ENCODE peak calls at places on chromosomes 3 and 15, in seven cellular contexts. One of them, this sample, is unnamed.

GRCh38 chr15:92035961-92036360 is 182.5 kb downstream of the SLCO3A1 start:
- DNase-seq in CD8-positive, alpha-beta T cell: no peak
- DNase-seq in HepG2: no peak
- DNase-seq in mesenchymal stem cell: no peak
- DNase-seq in lung: no peak
- DNase-seq in PC-3: no peak
- DNase-seq in K562: no peak
- DNase-seq in this sample: no peak

GRCh38 chr3:55658297-55659022 is 171.4 kb upstream of the WNT5A start:
- DNase-seq in lung: no peak
- DNase-seq in PC-3: no peak
- DNase-seq in HepG2: no peak
- DNase-seq in CD8-positive, alpha-beta T cell: no peak
- DNase-seq in K562: no peak
- DNase-seq in mesenchymal stem cell: no peak
- DNase-seq in this sample: no peak

GRCh38 chr3:195267096-195267495 is 3.9 kb downstream of the XXYLT1 start:
- DNase-seq in lung: no peak
- DNase-seq in CD8-positive, alpha-beta T cell: no peak
- DNase-seq in K562: no peak
- DNase-seq in PC-3: no peak
- DNase-seq in mesenchymal stem cell: no peak
- DNase-seq in HepG2: no peak
- DNase-seq in this sample: no peak

GRCh38 chr15:38389924-38390542 is 63.9 kb upstream of the FAM98B start:
- DNase-seq in HepG2: peak
- DNase-seq in lung: peak
- DNase-seq in K562: peak
- DNase-seq in CD8-positive, alpha-beta T cell: peak
- DNase-seq in mesenchymal stem cell: peak
- DNase-seq in PC-3: peak
- DNase-seq in this sample: peak

GRCh38 chr3:25592510-25592968 is 72.2 kb downstream of the TOP2B start:
- DNase-seq in HepG2: peak
- DNase-seq in mesenchymal stem cell: peak
- DNase-seq in PC-3: peak
- DNase-seq in CD8-positive, alpha-beta T cell: no peak
- DNase-seq in K562: peak
- DNase-seq in lung: peak
- DNase-seq in this sample: no peak

GRCh38 chr15:39645138-39645975 is 64.5 kb downstream of the THBS1 start:
- DNase-seq in CD8-positive, alpha-beta T cell: no peak
- DNase-seq in K562: no peak
- DNase-seq in PC-3: no peak
- DNase-seq in mesenchymal stem cell: no peak
- DNase-seq in lung: no peak
- DNase-seq in HepG2: no peak
- DNase-seq in this sample: no peak

GRCh38 chr3:149018247-149018646 is 26.9 kb downstream of the GYG1 start:
- DNase-seq in PC-3: no peak
- DNase-seq in K562: no peak
- DNase-seq in CD8-positive, alpha-beta T cell: no peak
- DNase-seq in lung: no peak
- DNase-seq in mesenchymal stem cell: peak
- DNase-seq in HepG2: peak
- DNase-seq in this sample: no peak

GRCh38 chr15:85748176-85748575 is 46.5 kb downstream of the KLHL25 start:
- DNase-seq in mesenchymal stem cell: no peak
- DNase-seq in K562: no peak
- DNase-seq in HepG2: no peak
- DNase-seq in CD8-positive, alpha-beta T cell: no peak
- DNase-seq in lung: no peak
- DNase-seq in PC-3: no peak
- DNase-seq in this sample: no peak

GRCh38 chr15:89167267-89168176 is 53.9 kb downstream of the RLBP1 start:
- DNase-seq in HepG2: peak
- DNase-seq in lung: peak
- DNase-seq in mesenchymal stem cell: peak
- DNase-seq in K562: peak
- DNase-seq in CD8-positive, alpha-beta T cell: no peak
- DNase-seq in PC-3: peak
- DNase-seq in this sample: no peak

GRCh38 chr3:181432992-181433391 is 278.7 kb upstream of the SOX2 start:
- DNase-seq in HepG2: no peak
- DNase-seq in CD8-positive, alpha-beta T cell: no peak
- DNase-seq in PC-3: no peak
- DNase-seq in K562: no peak
- DNase-seq in mesenchymal stem cell: no peak
- DNase-seq in lung: no peak
- DNase-seq in this sample: no peak

GRCh38 chr15:39135989-39136388 is 444.9 kb upstream of the THBS1 start:
- DNase-seq in HepG2: no peak
- DNase-seq in K562: no peak
- DNase-seq in PC-3: peak
- DNase-seq in lung: no peak
- DNase-seq in CD8-positive, alpha-beta T cell: no peak
- DNase-seq in mesenchymal stem cell: peak
- DNase-seq in this sample: no peak

GRCh38 chr3:13149331-13150203 is 76.3 kb upstream of the IQSEC1 start:
- DNase-seq in K562: no peak
- DNase-seq in HepG2: no peak
- DNase-seq in PC-3: no peak
- DNase-seq in lung: no peak
- DNase-seq in mesenchymal stem cell: no peak
- DNase-seq in CD8-positive, alpha-beta T cell: no peak
- DNase-seq in this sample: no peak

GRCh38 chr15:48645558-48646330 is at the start of gene FBN1:
- DNase-seq in mesenchymal stem cell: peak
- DNase-seq in PC-3: peak
- DNase-seq in HepG2: peak
- DNase-seq in CD8-positive, alpha-beta T cell: no peak
- DNase-seq in K562: no peak
- DNase-seq in lung: peak
- DNase-seq in this sample: no peak

GRCh38 chr15:89828324-89829145 is 13.9 kb upstream of the ANPEP start:
- DNase-seq in lung: peak
- DNase-seq in mesenchymal stem cell: peak
- DNase-seq in CD8-positive, alpha-beta T cell: no peak
- DNase-seq in K562: no peak
- DNase-seq in HepG2: no peak
- DNase-seq in PC-3: no peak
- DNase-seq in this sample: no peak

GRCh38 chr3:104198136-104198535 is 1168.6 kb upstream of the ALCAM start:
- DNase-seq in CD8-positive, alpha-beta T cell: no peak
- DNase-seq in PC-3: peak
- DNase-seq in lung: no peak
- DNase-seq in mesenchymal stem cell: no peak
- DNase-seq in HepG2: no peak
- DNase-seq in K562: no peak
- DNase-seq in this sample: no peak

GRCh38 chr3:42663581-42664442 is 10.3 kb downstream of the ZBTB47 start:
- DNase-seq in HepG2: no peak
- DNase-seq in lung: no peak
- DNase-seq in K562: no peak
- DNase-seq in CD8-positive, alpha-beta T cell: no peak
- DNase-seq in mesenchymal stem cell: no peak
- DNase-seq in PC-3: no peak
- DNase-seq in this sample: no peak

GRCh38 chr3:42019953-42020260 is 58.0 kb upstream of the ULK4 start:
- DNase-seq in HepG2: no peak
- DNase-seq in CD8-positive, alpha-beta T cell: no peak
- DNase-seq in K562: no peak
- DNase-seq in PC-3: no peak
- DNase-seq in lung: no peak
- DNase-seq in mesenchymal stem cell: no peak
- DNase-seq in this sample: no peak

GRCh38 chr3:194675081-194675640 is 3.2 kb upstream of the LSG1 start:
- DNase-seq in K562: peak
- DNase-seq in mesenchymal stem cell: no peak
- DNase-seq in CD8-positive, alpha-beta T cell: no peak
- DNase-seq in HepG2: no peak
- DNase-seq in lung: no peak
- DNase-seq in PC-3: no peak
- DNase-seq in this sample: no peak

GRCh38 chr3:178393833-178394232 is 142.4 kb upstream of the KCNMB2 start:
- DNase-seq in lung: no peak
- DNase-seq in mesenchymal stem cell: peak
- DNase-seq in K562: no peak
- DNase-seq in CD8-positive, alpha-beta T cell: no peak
- DNase-seq in PC-3: peak
- DNase-seq in HepG2: no peak
- DNase-seq in this sample: no peak

GRCh38 chr15:42210703-42211102 is 2.6 kb upstream of the VPS39 start:
- DNase-seq in PC-3: no peak
- DNase-seq in mesenchymal stem cell: no peak
- DNase-seq in lung: peak
- DNase-seq in K562: no peak
- DNase-seq in HepG2: no peak
- DNase-seq in CD8-positive, alpha-beta T cell: no peak
- DNase-seq in this sample: no peak

GRCh38 chr3:152909180-152909883 is 74.4 kb downstream of the P2RY1 start:
- DNase-seq in HepG2: no peak
- DNase-seq in mesenchymal stem cell: peak
- DNase-seq in lung: no peak
- DNase-seq in PC-3: peak
- DNase-seq in CD8-positive, alpha-beta T cell: no peak
- DNase-seq in K562: no peak
- DNase-seq in this sample: no peak

GRCh38 chr3:189790658-189791057 is 159.5 kb downstream of the TP63 start:
- DNase-seq in HepG2: no peak
- DNase-seq in PC-3: no peak
- DNase-seq in K562: no peak
- DNase-seq in lung: no peak
- DNase-seq in CD8-positive, alpha-beta T cell: no peak
- DNase-seq in mesenchymal stem cell: no peak
- DNase-seq in this sample: no peak

GRCh38 chr3:189794518-189794917 is 163.3 kb downstream of the TP63 start:
- DNase-seq in PC-3: no peak
- DNase-seq in K562: no peak
- DNase-seq in mesenchymal stem cell: no peak
- DNase-seq in CD8-positive, alpha-beta T cell: no peak
- DNase-seq in lung: no peak
- DNase-seq in HepG2: no peak
- DNase-seq in this sample: no peak

GRCh38 chr3:189787622-189788021 is 156.4 kb downstream of the TP63 start:
- DNase-seq in mesenchymal stem cell: no peak
- DNase-seq in K562: no peak
- DNase-seq in CD8-positive, alpha-beta T cell: no peak
- DNase-seq in lung: no peak
- DNase-seq in PC-3: peak
- DNase-seq in HepG2: no peak
- DNase-seq in this sample: no peak

GRCh38 chr3:189789432-189789831 is 158.2 kb downstream of the TP63 start:
- DNase-seq in K562: no peak
- DNase-seq in HepG2: no peak
- DNase-seq in mesenchymal stem cell: no peak
- DNase-seq in lung: no peak
- DNase-seq in CD8-positive, alpha-beta T cell: no peak
- DNase-seq in PC-3: no peak
- DNase-seq in this sample: no peak

GRCh38 chr3:189792046-189792929 is 161.1 kb downstream of the TP63 start:
- DNase-seq in K562: no peak
- DNase-seq in lung: no peak
- DNase-seq in mesenchymal stem cell: no peak
- DNase-seq in HepG2: no peak
- DNase-seq in CD8-positive, alpha-beta T cell: no peak
- DNase-seq in PC-3: no peak
- DNase-seq in this sample: no peak
- H3K27ac ChIP-seq in K562: no peak
- H3K27ac ChIP-seq in lung: no peak
- H3K27ac ChIP-seq in mesenchymal stem cell: no peak
- H3K27ac ChIP-seq in HepG2: no peak
- H3K27ac ChIP-seq in CD8-positive, alpha-beta T cell: no peak
- H3K27ac ChIP-seq in PC-3: no peak
- H3K27ac ChIP-seq in this sample: no peak

DNA sequence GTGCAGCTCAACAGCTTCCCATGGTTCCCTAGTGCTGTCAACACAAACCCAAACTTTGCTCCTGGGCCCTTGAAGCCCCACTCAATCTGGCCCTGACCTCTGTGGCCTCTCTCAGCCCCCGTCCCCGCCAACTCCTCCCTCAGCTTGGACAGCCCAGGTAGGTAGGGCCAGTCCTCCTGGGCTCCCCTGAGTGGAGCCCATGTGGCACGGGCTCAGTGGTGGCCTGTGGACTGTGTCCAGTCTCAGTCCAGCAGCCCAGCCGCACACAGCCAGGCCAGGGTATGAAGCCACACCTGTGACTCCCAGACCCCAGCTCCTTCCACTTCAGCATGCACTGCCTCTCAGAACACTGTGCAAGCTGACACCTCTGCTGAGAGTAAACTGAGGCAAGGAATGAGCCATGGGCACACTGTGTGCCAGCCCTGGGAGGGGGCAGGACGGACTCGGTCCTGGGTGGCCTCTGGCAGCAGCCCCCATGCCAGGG is 11.5 kb downstream of the PLXND1 start:
- DNase-seq in CD8-positive, alpha-beta T cell: no peak
- DNase-seq in mesenchymal stem cell: no peak
- DNase-seq in PC-3: no peak
- DNase-seq in HepG2: peak
- DNase-seq in K562: no peak
- DNase-seq in lung: no peak
- DNase-seq in this sample: no peak
- H3K27ac ChIP-seq in CD8-positive, alpha-beta T cell: no peak
- H3K27ac ChIP-seq in mesenchymal stem cell: peak
- H3K27ac ChIP-seq in PC-3: no peak
- H3K27ac ChIP-seq in HepG2: peak
- H3K27ac ChIP-seq in K562: no peak
- H3K27ac ChIP-seq in lung: peak
- H3K27ac ChIP-seq in this sample: no peak

DNA sequence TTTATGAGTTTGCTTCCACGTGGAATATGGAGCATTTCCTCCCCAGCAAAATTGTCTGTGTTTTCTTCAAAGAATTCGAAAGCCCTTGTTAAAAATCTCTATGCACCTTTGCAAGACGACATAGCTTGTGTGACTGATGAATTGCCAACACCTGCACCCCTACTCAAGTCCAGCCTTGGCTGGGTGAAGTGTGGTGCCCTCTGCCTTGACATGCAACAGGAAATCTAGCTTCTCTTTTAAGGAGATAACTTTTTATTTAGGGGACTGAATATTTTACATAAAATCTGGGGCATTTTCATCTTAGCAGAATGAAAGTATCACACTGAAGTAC is 647 bp downstream of the HMG20A start:
- DNase-seq in CD8-positive, alpha-beta T cell: no peak
- DNase-seq in PC-3: peak
- DNase-seq in lung: no peak
- DNase-seq in mesenchymal stem cell: no peak
- DNase-seq in HepG2: peak
- DNase-seq in K562: no peak
- DNase-seq in this sample: no peak
- H3K27ac ChIP-seq in CD8-positive, alpha-beta T cell: peak
- H3K27ac ChIP-seq in PC-3: no peak
- H3K27ac ChIP-seq in lung: peak
- H3K27ac ChIP-seq in mesenchymal stem cell: peak
- H3K27ac ChIP-seq in HepG2: peak
- H3K27ac ChIP-seq in K562: peak
- H3K27ac ChIP-seq in this sample: peak

DNA sequence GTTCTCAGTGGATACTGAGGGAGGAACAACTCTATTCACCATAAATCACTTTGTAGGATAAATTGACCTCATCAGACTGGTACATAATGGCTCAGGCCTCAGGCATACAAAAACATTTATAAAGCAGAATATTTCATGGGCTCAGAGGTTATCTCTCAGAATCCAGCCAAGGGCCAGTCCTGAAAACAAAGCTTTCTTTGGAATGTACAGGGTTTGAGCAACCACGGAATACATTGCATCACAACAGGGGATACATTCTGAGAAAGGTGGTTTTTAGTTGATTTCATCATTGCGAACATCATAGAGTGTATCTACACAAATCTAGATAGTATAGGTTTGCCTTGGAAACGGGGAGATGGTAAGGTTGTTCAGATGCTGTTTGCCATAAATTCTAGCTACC is 33.4 kb upstream of the CTDSPL2 start:
- DNase-seq in CD8-positive, alpha-beta T cell: no peak
- DNase-seq in lung: no peak
- DNase-seq in mesenchymal stem cell: no peak
- DNase-seq in K562: no peak
- DNase-seq in PC-3: no peak
- DNase-seq in HepG2: peak
- DNase-seq in this sample: no peak
- H3K27ac ChIP-seq in CD8-positive, alpha-beta T cell: no peak
- H3K27ac ChIP-seq in lung: no peak
- H3K27ac ChIP-seq in mesenchymal stem cell: no peak
- H3K27ac ChIP-seq in K562: no peak
- H3K27ac ChIP-seq in PC-3: no peak
- H3K27ac ChIP-seq in HepG2: no peak
- H3K27ac ChIP-seq in this sample: no peak

This sample was measured in naive thymus-derived CD4-positive, alpha-beta T cell.